ENCODE peak calls at places on chromosomes 2 and 18, in ten cellular contexts. V, X, O, Q, Y, I, S, W, N and D are unnamed samples.

GRCh38 chr2:164145093-164145987 is 409.5 kb upstream of the FIGN start:
- DNase-seq in V (no peak), X (no peak), O (no peak), Q (peak), Y (no peak), I (no peak), S (no peak), W (no peak), N (no peak), D (peak)

GRCh38 chr2:161208527-161209139 is 48.4 kb downstream of the TANK start:
- DNase-seq in V (no peak), X (no peak), O (no peak), Q (peak), Y (no peak), I (no peak), S (no peak), W (no peak), N (peak), D (peak)

GRCh38 chr18:62365420-62365819 is 40.3 kb downstream of the TNFRSF11A start:
- DNase-seq in V (peak), X (no peak), O (no peak), Q (no peak), Y (no peak), I (no peak), S (no peak), W (no peak), N (no peak), D (no peak)

GRCh38 chr2:111679202-111679601 is 204.8 kb downstream of the ANAPC1 start:
- DNase-seq in V (no peak), X (no peak), O (no peak), Q (no peak), Y (no peak), I (no peak), S (no peak), W (no peak), N (no peak), D (peak)

GRCh38 chr2:37477921-37478320 is 133.5 kb downstream of the QPCT start:
- DNase-seq in V (no peak), X (no peak), O (no peak), Q (no peak), Y (no peak), I (no peak), S (no peak), W (no peak), N (no peak), D (no peak)

GRCh38 chr2:10868465-10869314 is 43.0 kb upstream of the KCNF1 start:
- DNase-seq in V (no peak), X (no peak), O (peak), Q (peak), Y (no peak), I (no peak), S (no peak), W (no peak), N (no peak), D (peak)

GRCh38 chr2:143300531-143300930 is 171.3 kb downstream of the ARHGAP15 start:
- DNase-seq in V (no peak), X (no peak), O (no peak), Q (no peak), Y (no peak), I (no peak), S (no peak), W (no peak), N (no peak), D (no peak)

GRCh38 chr2:188601391-188601790 is 309.7 kb downstream of the GULP1 start:
- DNase-seq in V (no peak), X (no peak), O (no peak), Q (no peak), Y (no peak), I (no peak), S (no peak), W (no peak), N (no peak), D (no peak)

GRCh38 chr2:240426797-240427721 is 8.4 kb upstream of the GPC1 start:
- DNase-seq in V (no peak), X (peak), O (no peak), Q (peak), Y (no peak), I (no peak), S (no peak), W (no peak), N (no peak), D (peak)

GRCh38 chr2:29923110-29923721 is 1.8 kb upstream of the ALK start:
- DNase-seq in V (peak), X (peak), O (peak), Q (peak), Y (no peak), I (peak), S (peak), W (peak), N (no peak), D (peak)

GRCh38 chr18:33839452-33840225 is 261.6 kb downstream of the ASXL3 start:
- DNase-seq in V (peak), X (no peak), O (peak), Q (peak), Y (no peak), I (peak), S (peak), W (no peak), N (peak), D (peak)

GRCh38 chr18:3281456-3282400 is 19.8 kb downstream of the MYL12B start:
- DNase-seq in V (peak), X (no peak), O (no peak), Q (peak), Y (no peak), I (no peak), S (peak), W (no peak), N (no peak), D (peak)

GRCh38 chr2:1751768-1752725 is 7.7 kb upstream of the PXDN start:
- DNase-seq in V (no peak), X (no peak), O (no peak), Q (no peak), Y (peak), I (no peak), S (no peak), W (no peak), N (no peak), D (no peak)

GRCh38 chr2:154924531-154924930 is 226.0 kb downstream of the KCNJ3 start:
- DNase-seq in V (no peak), X (no peak), O (no peak), Q (no peak), Y (no peak), I (no peak), S (no peak), W (no peak), N (no peak), D (no peak)

GRCh38 chr2:123732563-123732962 is 292.5 kb upstream of the CNTNAP5 start:
- DNase-seq in V (no peak), X (no peak), O (no peak), Q (no peak), Y (no peak), I (no peak), S (no peak), W (no peak), N (no peak), D (peak)

GRCh38 chr2:33014268-33014667 is 67.5 kb downstream of the LTBP1 start:
- DNase-seq in V (no peak), X (no peak), O (no peak), Q (no peak), Y (no peak), I (no peak), S (no peak), W (no peak), N (no peak), D (peak)

GRCh38 chr2:6445156-6445555 is 420.6 kb downstream of the CMPK2 start:
- DNase-seq in V (no peak), X (no peak), O (no peak), Q (no peak), Y (no peak), I (no peak), S (no peak), W (no peak), N (no peak), D (no peak)

GRCh38 chr2:120675460-120676130 is 60.1 kb upstream of the GLI2 start:
- DNase-seq in V (peak), X (peak), O (peak), Q (peak), Y (no peak), I (no peak), S (peak), W (peak), N (no peak), D (peak)

GRCh38 chr2:68282814-68283812 is 30.8 kb upstream of the PPP3R1 start:
- DNase-seq in V (peak), X (no peak), O (peak), Q (peak), Y (no peak), I (no peak), S (peak), W (no peak), N (peak), D (peak)

GRCh38 chr18:37449618-37450017 is 116.0 kb downstream of the CELF4 start:
- DNase-seq in V (no peak), X (no peak), O (no peak), Q (no peak), Y (no peak), I (no peak), S (no peak), W (no peak), N (no peak), D (no peak)

DNA sequence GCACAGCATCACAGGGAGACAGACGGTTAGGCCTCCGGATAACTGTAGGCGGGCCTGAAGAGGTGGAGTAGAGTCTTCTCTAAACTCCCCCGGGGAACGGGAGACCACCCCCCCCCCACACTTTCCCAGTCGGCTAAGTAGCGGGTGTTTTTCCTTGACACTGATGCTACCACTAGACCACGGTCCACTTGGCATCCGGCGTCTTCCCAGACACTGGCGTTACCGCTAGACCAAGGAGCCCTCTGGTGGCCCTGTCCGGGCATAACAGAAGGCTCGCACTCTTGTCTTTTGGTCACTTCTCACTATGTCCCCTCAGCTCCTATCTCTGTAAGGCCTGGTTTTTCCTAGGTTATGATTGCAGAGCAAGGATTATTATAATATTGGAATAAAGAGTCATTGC is 25.7 kb upstream of the NCL start:
- DNase-seq in V (no peak), X (peak), O (peak), Q (no peak), Y (no peak), I (no peak), S (no peak), W (no peak), N (no peak), D (no peak)
- TF ChIP-seq CTCF in V (peak), X (peak), O (peak), Q (peak), Y (peak), I (peak), S (no peak), W (no peak), N (peak), D (peak)

DNA sequence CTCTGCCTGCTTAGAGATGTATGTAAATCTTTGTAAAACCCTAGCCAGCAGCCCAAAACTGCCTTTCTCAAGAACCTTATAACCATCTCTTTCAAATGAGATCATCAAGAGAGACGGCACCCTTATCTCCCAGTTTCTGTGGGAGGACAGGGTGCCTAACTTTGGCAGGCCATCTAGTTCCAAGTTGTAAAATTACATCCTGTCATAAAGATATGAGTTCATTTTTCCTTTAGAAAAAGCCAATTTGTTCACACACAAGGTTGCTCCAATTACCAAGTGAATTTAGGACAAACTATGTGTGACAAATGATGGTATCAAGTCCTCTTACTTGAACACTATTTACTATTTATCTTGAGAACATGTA is 65.3 kb downstream of the MEMO1 start:
- DNase-seq in V (no peak), X (no peak), O (no peak), Q (peak), Y (no peak), I (no peak), S (no peak), W (no peak), N (no peak), D (no peak)
- TF ChIP-seq CTCF in V (no peak), X (no peak), O (no peak), Q (no peak), Y (no peak), I (no peak), S (no peak), W (no peak), N (no peak), D (no peak)

GRCh38 chr2:190455358-190456095 is 47.4 kb downstream of the MFSD6 start:
- DNase-seq in V (no peak), X (no peak), O (no peak), Q (no peak), Y (no peak), I (no peak), S (no peak), W (no peak), N (no peak), D (no peak)
- TF ChIP-seq CTCF in V (no peak), X (no peak), O (no peak), Q (no peak), Y (no peak), I (no peak), S (no peak), W (no peak), N (no peak), D (no peak)

GRCh38 chr18:48887905-48888531 is 62.7 kb downstream of the SMAD7 start:
- DNase-seq in V (no peak), X (no peak), O (no peak), Q (no peak), Y (no peak), I (no peak), S (no peak), W (no peak), N (no peak), D (no peak)
- TF ChIP-seq CTCF in V (no peak), X (no peak), O (no peak), Q (no peak), Y (no peak), I (no peak), S (no peak), W (no peak), N (no peak), D (no peak)